ENCODE peak calls at places on chromosomes 5 and 9, in seven cellular contexts. One of them, this sample, is unnamed.

GRCh38 chr9:75941066-75941465 is 50.6 kb downstream of the PCSK5 start:
- DNase-seq in transverse colon: peak
- DNase-seq in DMS153: no peak
- DNase-seq in midbrain: no peak
- DNase-seq in pulmonary artery endothelial cell: no peak
- DNase-seq in Calu3: no peak
- DNase-seq in HEK293T: no peak
- DNase-seq in this sample: no peak

GRCh38 chr5:7668161-7668560 is 182.8 kb downstream of the CFAP90 start:
- DNase-seq in HEK293T: no peak
- DNase-seq in transverse colon: no peak
- DNase-seq in pulmonary artery endothelial cell: no peak
- DNase-seq in DMS153: no peak
- DNase-seq in Calu3: no peak
- DNase-seq in midbrain: no peak
- DNase-seq in this sample: no peak

GRCh38 chr9:137474271-137474670 is 15.1 kb upstream of the NSMF start:
- DNase-seq in DMS153: no peak
- DNase-seq in midbrain: no peak
- DNase-seq in HEK293T: no peak
- DNase-seq in Calu3: no peak
- DNase-seq in transverse colon: no peak
- DNase-seq in pulmonary artery endothelial cell: no peak
- DNase-seq in this sample: no peak

GRCh38 chr5:82022499-82022898 is 50.7 kb downstream of the ATG10 start:
- DNase-seq in transverse colon: no peak
- DNase-seq in HEK293T: no peak
- DNase-seq in pulmonary artery endothelial cell: no peak
- DNase-seq in midbrain: no peak
- DNase-seq in DMS153: no peak
- DNase-seq in Calu3: no peak
- DNase-seq in this sample: no peak

GRCh38 chr9:110016340-110016739 is 191.6 kb downstream of the C9orf152 start:
- DNase-seq in Calu3: no peak
- DNase-seq in pulmonary artery endothelial cell: peak
- DNase-seq in midbrain: no peak
- DNase-seq in transverse colon: no peak
- DNase-seq in DMS153: peak
- DNase-seq in HEK293T: no peak
- DNase-seq in this sample: no peak

GRCh38 chr5:93158841-93159240 is 422.2 kb downstream of the NR2F1-AS1 start:
- DNase-seq in pulmonary artery endothelial cell: no peak
- DNase-seq in Calu3: no peak
- DNase-seq in midbrain: no peak
- DNase-seq in transverse colon: no peak
- DNase-seq in DMS153: no peak
- DNase-seq in HEK293T: no peak
- DNase-seq in this sample: no peak

GRCh38 chr9:98230354-98230753 is 25.1 kb downstream of the TBC1D2 start:
- DNase-seq in transverse colon: peak
- DNase-seq in Calu3: no peak
- DNase-seq in midbrain: no peak
- DNase-seq in DMS153: no peak
- DNase-seq in HEK293T: no peak
- DNase-seq in pulmonary artery endothelial cell: no peak
- DNase-seq in this sample: no peak

GRCh38 chr9:136216541-136217240 is 11.8 kb upstream of the LHX3 start:
- DNase-seq in pulmonary artery endothelial cell: no peak
- DNase-seq in Calu3: no peak
- DNase-seq in DMS153: no peak
- DNase-seq in HEK293T: no peak
- DNase-seq in transverse colon: no peak
- DNase-seq in midbrain: no peak
- DNase-seq in this sample: no peak

GRCh38 chr9:14348241-14349140 is 34.5 kb upstream of the NFIB start:
- DNase-seq in pulmonary artery endothelial cell: no peak
- DNase-seq in Calu3: no peak
- DNase-seq in HEK293T: no peak
- DNase-seq in transverse colon: no peak
- DNase-seq in midbrain: no peak
- DNase-seq in DMS153: no peak
- DNase-seq in this sample: no peak

GRCh38 chr5:146767534-146767933 is 111.0 kb downstream of the PPP2R2B start:
- DNase-seq in midbrain: no peak
- DNase-seq in HEK293T: no peak
- DNase-seq in Calu3: no peak
- DNase-seq in DMS153: no peak
- DNase-seq in transverse colon: no peak
- DNase-seq in pulmonary artery endothelial cell: no peak
- DNase-seq in this sample: no peak

GRCh38 chr9:133074111-133074651 is 12.4 kb downstream of the CEL start:
- DNase-seq in transverse colon: no peak
- DNase-seq in pulmonary artery endothelial cell: no peak
- DNase-seq in midbrain: no peak
- DNase-seq in HEK293T: no peak
- DNase-seq in DMS153: no peak
- DNase-seq in Calu3: no peak
- DNase-seq in this sample: no peak

GRCh38 chr9:126383395-126384104 is 56.9 kb downstream of the MVB12B start:
- DNase-seq in HEK293T: no peak
- DNase-seq in midbrain: no peak
- DNase-seq in Calu3: no peak
- DNase-seq in pulmonary artery endothelial cell: no peak
- DNase-seq in DMS153: no peak
- DNase-seq in transverse colon: peak
- DNase-seq in this sample: no peak

GRCh38 chr5:101590384-101590783 is 687.3 kb upstream of the ST8SIA4 start:
- DNase-seq in HEK293T: peak
- DNase-seq in transverse colon: no peak
- DNase-seq in Calu3: peak
- DNase-seq in midbrain: no peak
- DNase-seq in pulmonary artery endothelial cell: no peak
- DNase-seq in DMS153: no peak
- DNase-seq in this sample: no peak

GRCh38 chr9:21993893-21994525 is at the start of gene CDKN2A:
- DNase-seq in DMS153: peak
- DNase-seq in HEK293T: no peak
- DNase-seq in midbrain: no peak
- DNase-seq in pulmonary artery endothelial cell: no peak
- DNase-seq in transverse colon: peak
- DNase-seq in Calu3: peak
- DNase-seq in this sample: peak

GRCh38 chr5:39714036-39714698 is 289.4 kb upstream of the DAB2 start:
- DNase-seq in midbrain: peak
- DNase-seq in HEK293T: peak
- DNase-seq in DMS153: peak
- DNase-seq in Calu3: peak
- DNase-seq in transverse colon: peak
- DNase-seq in pulmonary artery endothelial cell: peak
- DNase-seq in this sample: peak

GRCh38 chr9:134372621-134373267 is 46.5 kb downstream of the RXRA start:
- DNase-seq in pulmonary artery endothelial cell: no peak
- DNase-seq in transverse colon: peak
- DNase-seq in midbrain: no peak
- DNase-seq in Calu3: no peak
- DNase-seq in DMS153: no peak
- DNase-seq in HEK293T: no peak
- DNase-seq in this sample: no peak

GRCh38 chr9:79645110-79645509 is 73.3 kb downstream of the TLE4 start:
- DNase-seq in Calu3: no peak
- DNase-seq in pulmonary artery endothelial cell: no peak
- DNase-seq in midbrain: no peak
- DNase-seq in DMS153: no peak
- DNase-seq in HEK293T: no peak
- DNase-seq in transverse colon: no peak
- DNase-seq in this sample: no peak

GRCh38 chr5:123719004-123719403 is 207.0 kb downstream of the CSNK1G3 start:
- DNase-seq in HEK293T: no peak
- DNase-seq in transverse colon: no peak
- DNase-seq in DMS153: no peak
- DNase-seq in midbrain: no peak
- DNase-seq in pulmonary artery endothelial cell: no peak
- DNase-seq in Calu3: no peak
- DNase-seq in this sample: no peak

GRCh38 chr5:122723606-122724352 is 51.1 kb upstream of the SNX2 start:
- DNase-seq in transverse colon: no peak
- DNase-seq in HEK293T: no peak
- DNase-seq in DMS153: no peak
- DNase-seq in Calu3: no peak
- DNase-seq in midbrain: no peak
- DNase-seq in pulmonary artery endothelial cell: no peak
- DNase-seq in this sample: no peak

GRCh38 chr9:124010665-124011321 is 775 bp upstream of the LHX2 start:
- DNase-seq in midbrain: no peak
- DNase-seq in transverse colon: no peak
- DNase-seq in Calu3: no peak
- DNase-seq in HEK293T: peak
- DNase-seq in DMS153: peak
- DNase-seq in pulmonary artery endothelial cell: no peak
- DNase-seq in this sample: no peak

GRCh38 chr5:134001938-134002731 is 2.6 kb downstream of the VDAC1 start:
- DNase-seq in DMS153: no peak
- DNase-seq in midbrain: no peak
- DNase-seq in pulmonary artery endothelial cell: no peak
- DNase-seq in HEK293T: no peak
- DNase-seq in Calu3: no peak
- DNase-seq in transverse colon: no peak
- DNase-seq in this sample: no peak